ENCODE peak calls at places on chromosome 15, in five cellular contexts. T, Y, L, Z and G are unnamed samples.

GRCh38 chr15:50066202-50066601 is 52.8 kb downstream of the ATP8B4 start:
- DNase-seq in T (no peak), Y (no peak), L (no peak), Z (no peak), G (no peak)

GRCh38 chr15:62914461-62915079 is 128.0 kb upstream of the TPM1 start:
- DNase-seq in T (no peak), Y (no peak), L (no peak), Z (no peak), G (no peak)

GRCh38 chr15:77840962-77841361 is 208.2 kb upstream of the LINGO1 start:
- DNase-seq in T (no peak), Y (peak), L (no peak), Z (no peak), G (no peak)

GRCh38 chr15:67927501-67928156 is 87.8 kb upstream of the RNU6-1 start:
- DNase-seq in T (no peak), Y (peak), L (no peak), Z (peak), G (peak)

GRCh38 chr15:68405426-68406250 is 26.3 kb downstream of the ITGA11 start:
- DNase-seq in T (no peak), Y (no peak), L (no peak), Z (peak), G (no peak)

GRCh38 chr15:98524838-98525540 is 123.3 kb upstream of the IGF1R start:
- DNase-seq in T (no peak), Y (no peak), L (no peak), Z (no peak), G (no peak)

GRCh38 chr15:20672469-20672868 is 130.9 kb upstream of the GOLGA6L6 start:
- DNase-seq in T (no peak), Y (no peak), L (no peak), Z (no peak), G (no peak)

GRCh38 chr15:88454867-88455810 is 12.0 kb downstream of the MRPL46 start:
- DNase-seq in T (no peak), Y (no peak), L (peak), Z (no peak), G (peak)

GRCh38 chr15:59244337-59244736 is 37.7 kb downstream of the LDHAL6B start:
- DNase-seq in T (no peak), Y (no peak), L (no peak), Z (no peak), G (no peak)

GRCh38 chr15:58545307-58546065 is 113.7 kb downstream of the LIPC start:
- DNase-seq in T (peak), Y (no peak), L (no peak), Z (no peak), G (no peak)

GRCh38 chr15:64343841-64344240 is 12.1 kb downstream of the CSNK1G1 start:
- DNase-seq in T (no peak), Y (no peak), L (no peak), Z (no peak), G (no peak)

GRCh38 chr15:82108489-82109078 is 62.8 kb upstream of the MEX3B start:
- DNase-seq in T (peak), Y (no peak), L (peak), Z (no peak), G (peak)

GRCh38 chr15:64092864-64093626 is 593 bp downstream of the CIAO2A start:
- DNase-seq in T (no peak), Y (no peak), L (peak), Z (no peak), G (peak)

GRCh38 chr15:33310481-33311311 is at the start of gene RYR3:
- DNase-seq in T (no peak), Y (no peak), L (no peak), Z (no peak), G (no peak)

GRCh38 chr15:73927003-73927475 is 777 bp downstream of the LOXL1 start:
- DNase-seq in T (no peak), Y (no peak), L (peak), Z (no peak), G (no peak)

GRCh38 chr15:93485922-93486327 is 396.9 kb upstream of the RGMA start:
- DNase-seq in T (no peak), Y (no peak), L (no peak), Z (no peak), G (no peak)